ENCODE peak calls at places on chromosomes 16 and 17, in seven cellular contexts. One of them, this sample, is unnamed.

GRCh38 chr17:58153046-58153445 is 4.9 kb downstream of the OR4D1 start:
- DNase-seq in transverse colon: peak; percentile 11
- DNase-seq in stomach: no peak
- DNase-seq in CD4-positive, CD25-positive, alpha-beta regulatory T cell: peak; percentile 68
- DNase-seq in body of pancreas: no peak
- DNase-seq in right cardiac atrium: no peak
- DNase-seq in CD8-positive, alpha-beta memory T cell: peak; percentile 85
- DNase-seq in this sample: no peak

GRCh38 chr17:8885968-8886674 is 18.6 kb upstream of the PIK3R6 start:
- DNase-seq in body of pancreas: no peak
- DNase-seq in stomach: no peak
- DNase-seq in transverse colon: no peak
- DNase-seq in right cardiac atrium: no peak
- DNase-seq in CD4-positive, CD25-positive, alpha-beta regulatory T cell: peak; percentile 33
- DNase-seq in CD8-positive, alpha-beta memory T cell: no peak
- DNase-seq in this sample: no peak

GRCh38 chr17:12789075-12789975 is at the start of gene ARHGAP44:
- DNase-seq in CD8-positive, alpha-beta memory T cell: no peak
- DNase-seq in right cardiac atrium: peak; percentile 77
- DNase-seq in CD4-positive, CD25-positive, alpha-beta regulatory T cell: no peak
- DNase-seq in stomach: peak; percentile 73
- DNase-seq in body of pancreas: peak; percentile 68
- DNase-seq in transverse colon: peak; percentile 73
- DNase-seq in this sample: peak; percentile 83

GRCh38 chr17:13393841-13394710 is 207.7 kb downstream of the HS3ST3A1 start:
- DNase-seq in body of pancreas: no peak
- DNase-seq in right cardiac atrium: no peak
- DNase-seq in stomach: no peak
- DNase-seq in transverse colon: no peak
- DNase-seq in CD8-positive, alpha-beta memory T cell: no peak
- DNase-seq in CD4-positive, CD25-positive, alpha-beta regulatory T cell: no peak
- DNase-seq in this sample: no peak

GRCh38 chr17:67658265-67658664 is 59.5 kb upstream of the NOL11 start:
- DNase-seq in transverse colon: no peak
- DNase-seq in CD8-positive, alpha-beta memory T cell: no peak
- DNase-seq in body of pancreas: no peak
- DNase-seq in right cardiac atrium: no peak
- DNase-seq in CD4-positive, CD25-positive, alpha-beta regulatory T cell: no peak
- DNase-seq in stomach: no peak
- DNase-seq in this sample: no peak

GRCh38 chr17:80290199-80290598 is 29.5 kb downstream of the RNF213 start:
- DNase-seq in transverse colon: no peak
- DNase-seq in CD8-positive, alpha-beta memory T cell: no peak
- DNase-seq in right cardiac atrium: no peak
- DNase-seq in stomach: no peak
- DNase-seq in CD4-positive, CD25-positive, alpha-beta regulatory T cell: no peak
- DNase-seq in body of pancreas: no peak
- DNase-seq in this sample: no peak

GRCh38 chr16:83363521-83363920 is 444.3 kb upstream of the HSBP1 start:
- DNase-seq in right cardiac atrium: no peak
- DNase-seq in stomach: no peak
- DNase-seq in transverse colon: no peak
- DNase-seq in CD4-positive, CD25-positive, alpha-beta regulatory T cell: no peak
- DNase-seq in body of pancreas: no peak
- DNase-seq in CD8-positive, alpha-beta memory T cell: no peak
- DNase-seq in this sample: no peak

GRCh38 chr17:6476834-6477210 is 32.6 kb downstream of the PIMREG start:
- DNase-seq in right cardiac atrium: no peak
- DNase-seq in CD8-positive, alpha-beta memory T cell: no peak
- DNase-seq in stomach: no peak
- DNase-seq in CD4-positive, CD25-positive, alpha-beta regulatory T cell: no peak
- DNase-seq in body of pancreas: no peak
- DNase-seq in transverse colon: no peak
- DNase-seq in this sample: peak; percentile 56

GRCh38 chr17:45784583-45785372 is 658 bp downstream of the CRHR1 start:
- DNase-seq in transverse colon: no peak
- DNase-seq in CD4-positive, CD25-positive, alpha-beta regulatory T cell: peak; percentile 27
- DNase-seq in right cardiac atrium: no peak
- DNase-seq in CD8-positive, alpha-beta memory T cell: peak; percentile 9
- DNase-seq in stomach: peak; percentile 49
- DNase-seq in body of pancreas: peak; percentile 42
- DNase-seq in this sample: peak; percentile 33

GRCh38 chr16:8634991-8635736 is 13.7 kb downstream of the METTL22 start:
- DNase-seq in CD4-positive, CD25-positive, alpha-beta regulatory T cell: no peak
- DNase-seq in right cardiac atrium: no peak
- DNase-seq in stomach: no peak
- DNase-seq in transverse colon: no peak
- DNase-seq in CD8-positive, alpha-beta memory T cell: no peak
- DNase-seq in body of pancreas: no peak
- DNase-seq in this sample: peak; percentile 26

GRCh38 chr16:77611386-77611785 is 110.9 kb upstream of the NUDT7 start:
- DNase-seq in transverse colon: no peak
- DNase-seq in right cardiac atrium: no peak
- DNase-seq in body of pancreas: no peak
- DNase-seq in CD8-positive, alpha-beta memory T cell: no peak
- DNase-seq in CD4-positive, CD25-positive, alpha-beta regulatory T cell: no peak
- DNase-seq in stomach: no peak
- DNase-seq in this sample: no peak

GRCh38 chr16:31242197-31242596 is 17.6 kb upstream of the ITGAM start:
- DNase-seq in stomach: no peak
- DNase-seq in transverse colon: no peak
- DNase-seq in CD4-positive, CD25-positive, alpha-beta regulatory T cell: no peak
- DNase-seq in body of pancreas: no peak
- DNase-seq in right cardiac atrium: no peak
- DNase-seq in CD8-positive, alpha-beta memory T cell: no peak
- DNase-seq in this sample: no peak

GRCh38 chr17:73118876-73119485 is 26.5 kb upstream of the SLC39A11 start:
- DNase-seq in CD4-positive, CD25-positive, alpha-beta regulatory T cell: no peak
- DNase-seq in body of pancreas: peak; percentile 39
- DNase-seq in transverse colon: no peak
- DNase-seq in CD8-positive, alpha-beta memory T cell: no peak
- DNase-seq in stomach: no peak
- DNase-seq in right cardiac atrium: no peak
- DNase-seq in this sample: no peak

GRCh38 chr17:78736526-78737079 is 45.5 kb downstream of the CYTH1 start:
- DNase-seq in CD8-positive, alpha-beta memory T cell: peak; percentile 71
- DNase-seq in stomach: peak; percentile 94
- DNase-seq in body of pancreas: peak; percentile 94
- DNase-seq in transverse colon: peak; percentile 94
- DNase-seq in CD4-positive, CD25-positive, alpha-beta regulatory T cell: peak; percentile 71
- DNase-seq in right cardiac atrium: peak; percentile 79
- DNase-seq in this sample: peak; percentile 51

GRCh38 chr17:296906-297690 is 55.5 kb downstream of the RPH3AL start:
- DNase-seq in transverse colon: no peak
- DNase-seq in body of pancreas: peak; percentile 10
- DNase-seq in right cardiac atrium: peak; percentile 18
- DNase-seq in CD8-positive, alpha-beta memory T cell: no peak
- DNase-seq in stomach: no peak
- DNase-seq in CD4-positive, CD25-positive, alpha-beta regulatory T cell: no peak
- DNase-seq in this sample: no peak

GRCh38 chr17:70905796-70906195 is 736.5 kb downstream of the KCNJ2 start:
- DNase-seq in CD4-positive, CD25-positive, alpha-beta regulatory T cell: no peak
- DNase-seq in body of pancreas: peak; percentile 15
- DNase-seq in transverse colon: no peak
- DNase-seq in CD8-positive, alpha-beta memory T cell: no peak
- DNase-seq in right cardiac atrium: peak; percentile 80
- DNase-seq in stomach: no peak
- DNase-seq in this sample: no peak

GRCh38 chr17:33667052-33667509 is 374.0 kb upstream of the ASIC2 start:
- DNase-seq in right cardiac atrium: no peak
- DNase-seq in body of pancreas: no peak
- DNase-seq in CD4-positive, CD25-positive, alpha-beta regulatory T cell: peak; percentile 5
- DNase-seq in CD8-positive, alpha-beta memory T cell: peak; percentile 2
- DNase-seq in transverse colon: no peak
- DNase-seq in stomach: no peak
- DNase-seq in this sample: no peak

GRCh38 chr17:42017866-42018200 is 594 bp upstream of the DNAJC7 start:
- DNase-seq in body of pancreas: no peak
- DNase-seq in CD8-positive, alpha-beta memory T cell: no peak
- DNase-seq in CD4-positive, CD25-positive, alpha-beta regulatory T cell: no peak
- DNase-seq in right cardiac atrium: no peak
- DNase-seq in stomach: no peak
- DNase-seq in transverse colon: no peak
- DNase-seq in this sample: peak; percentile 36

GRCh38 chr17:37698856-37699255 is 46.0 kb downstream of the HNF1B start:
- DNase-seq in stomach: no peak
- DNase-seq in right cardiac atrium: no peak
- DNase-seq in CD8-positive, alpha-beta memory T cell: no peak
- DNase-seq in body of pancreas: no peak
- DNase-seq in CD4-positive, CD25-positive, alpha-beta regulatory T cell: no peak
- DNase-seq in transverse colon: no peak
- DNase-seq in this sample: no peak
- H3K4me1 ChIP-seq in stomach: no peaks in the 10 kb centered on the region
- H3K4me1 ChIP-seq in right cardiac atrium: peaks cover 2% of the 10 kb centered on the region
- H3K4me1 ChIP-seq in CD8-positive, alpha-beta memory T cell: no peaks in the 10 kb centered on the region
- H3K4me1 ChIP-seq in body of pancreas: peaks cover 34% of the 10 kb centered on the region
- H3K4me1 ChIP-seq in CD4-positive, CD25-positive, alpha-beta regulatory T cell: no peaks in the 10 kb centered on the region
- H3K4me1 ChIP-seq in transverse colon: peaks cover 11% of the 10 kb centered on the region
- H3K4me1 ChIP-seq in this sample: no peaks in the 10 kb centered on the region

GRCh38 chr17:37133131-37133530 is 184.4 kb downstream of the AATF start:
- DNase-seq in body of pancreas: no peak
- DNase-seq in CD8-positive, alpha-beta memory T cell: no peak
- DNase-seq in CD4-positive, CD25-positive, alpha-beta regulatory T cell: no peak
- DNase-seq in right cardiac atrium: no peak
- DNase-seq in stomach: no peak
- DNase-seq in transverse colon: no peak
- DNase-seq in this sample: no peak
- H3K4me1 ChIP-seq in body of pancreas: no peaks in the 10 kb centered on the region
- H3K4me1 ChIP-seq in CD8-positive, alpha-beta memory T cell: no peaks in the 10 kb centered on the region
- H3K4me1 ChIP-seq in CD4-positive, CD25-positive, alpha-beta regulatory T cell: no peaks in the 10 kb centered on the region
- H3K4me1 ChIP-seq in right cardiac atrium: no peaks in the 10 kb centered on the region
- H3K4me1 ChIP-seq in stomach: no peaks in the 10 kb centered on the region
- H3K4me1 ChIP-seq in transverse colon: peaks cover 22% of the 10 kb centered on the region
- H3K4me1 ChIP-seq in this sample: peaks cover 3% of the 10 kb centered on the region

GRCh38 chr17:65966311-65966710 is 225.6 kb downstream of the CEP112 start:
- DNase-seq in right cardiac atrium: no peak
- DNase-seq in transverse colon: no peak
- DNase-seq in CD8-positive, alpha-beta memory T cell: no peak
- DNase-seq in body of pancreas: no peak
- DNase-seq in CD4-positive, CD25-positive, alpha-beta regulatory T cell: no peak
- DNase-seq in stomach: no peak
- DNase-seq in this sample: no peak
- H3K4me1 ChIP-seq in right cardiac atrium: no peaks in the 10 kb centered on the region
- H3K4me1 ChIP-seq in transverse colon: no peaks in the 10 kb centered on the region
- H3K4me1 ChIP-seq in CD8-positive, alpha-beta memory T cell: no peaks in the 10 kb centered on the region
- H3K4me1 ChIP-seq in body of pancreas: no peaks in the 10 kb centered on the region
- H3K4me1 ChIP-seq in CD4-positive, CD25-positive, alpha-beta regulatory T cell: no peaks in the 10 kb centered on the region
- H3K4me1 ChIP-seq in stomach: no peaks in the 10 kb centered on the region
- H3K4me1 ChIP-seq in this sample: no peaks in the 10 kb centered on the region

GRCh38 chr16:12626411-12626810 is 177.3 kb downstream of the CPPED1 start:
- DNase-seq in transverse colon: no peak
- DNase-seq in stomach: no peak
- DNase-seq in body of pancreas: no peak
- DNase-seq in CD8-positive, alpha-beta memory T cell: no peak
- DNase-seq in CD4-positive, CD25-positive, alpha-beta regulatory T cell: no peak
- DNase-seq in right cardiac atrium: no peak
- DNase-seq in this sample: no peak

GRCh38 chr16:12625716-12626115 is 178.0 kb downstream of the CPPED1 start:
- DNase-seq in body of pancreas: no peak
- DNase-seq in CD4-positive, CD25-positive, alpha-beta regulatory T cell: no peak
- DNase-seq in transverse colon: no peak
- DNase-seq in stomach: no peak
- DNase-seq in CD8-positive, alpha-beta memory T cell: no peak
- DNase-seq in right cardiac atrium: no peak
- DNase-seq in this sample: no peak

GRCh38 chr16:12628526-12628925 is 175.2 kb downstream of the CPPED1 start:
- DNase-seq in transverse colon: no peak
- DNase-seq in body of pancreas: no peak
- DNase-seq in right cardiac atrium: no peak
- DNase-seq in CD4-positive, CD25-positive, alpha-beta regulatory T cell: no peak
- DNase-seq in CD8-positive, alpha-beta memory T cell: no peak
- DNase-seq in stomach: no peak
- DNase-seq in this sample: no peak

GRCh38 chr16:12627394-12627793 is 176.3 kb downstream of the CPPED1 start:
- DNase-seq in right cardiac atrium: no peak
- DNase-seq in stomach: no peak
- DNase-seq in CD8-positive, alpha-beta memory T cell: no peak
- DNase-seq in CD4-positive, CD25-positive, alpha-beta regulatory T cell: no peak
- DNase-seq in body of pancreas: no peak
- DNase-seq in transverse colon: no peak
- DNase-seq in this sample: no peak

GRCh38 chr16:12629271-12629670 is 174.4 kb downstream of the CPPED1 start:
- DNase-seq in stomach: no peak
- DNase-seq in right cardiac atrium: no peak
- DNase-seq in CD4-positive, CD25-positive, alpha-beta regulatory T cell: no peak
- DNase-seq in transverse colon: no peak
- DNase-seq in CD8-positive, alpha-beta memory T cell: no peak
- DNase-seq in body of pancreas: no peak
- DNase-seq in this sample: no peak
- H3K4me1 ChIP-seq in stomach: no peaks in the 10 kb centered on the region
- H3K4me1 ChIP-seq in right cardiac atrium: no peaks in the 10 kb centered on the region
- H3K4me1 ChIP-seq in CD4-positive, CD25-positive, alpha-beta regulatory T cell: no peaks in the 10 kb centered on the region
- H3K4me1 ChIP-seq in transverse colon: no peaks in the 10 kb centered on the region
- H3K4me1 ChIP-seq in CD8-positive, alpha-beta memory T cell: no peaks in the 10 kb centered on the region
- H3K4me1 ChIP-seq in body of pancreas: no peaks in the 10 kb centered on the region
- H3K4me1 ChIP-seq in this sample: no peaks in the 10 kb centered on the region

DNA sequence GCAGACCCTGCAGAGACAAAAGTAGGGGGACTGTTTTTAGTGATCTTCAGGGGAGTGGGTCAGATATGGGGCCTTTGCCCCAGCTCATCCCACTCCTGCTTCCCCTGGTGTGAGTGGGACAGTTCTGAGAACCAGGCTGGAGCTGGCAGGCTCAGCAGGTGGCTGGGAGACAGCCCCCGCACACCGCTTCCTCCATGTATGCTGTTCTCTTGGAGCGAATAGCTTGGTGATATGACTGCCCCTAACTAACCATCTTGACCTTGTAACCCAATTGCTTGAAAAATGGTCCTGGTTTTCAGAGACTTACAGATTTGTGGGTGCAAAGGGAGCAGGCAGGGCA is 61.5 kb downstream of the PRMT7 start:
- DNase-seq in CD4-positive, CD25-positive, alpha-beta regulatory T cell: no peak
- DNase-seq in right cardiac atrium: no peak
- DNase-seq in body of pancreas: no peak
- DNase-seq in CD8-positive, alpha-beta memory T cell: no peak
- DNase-seq in stomach: no peak
- DNase-seq in transverse colon: no peak
- DNase-seq in this sample: no peak
- H3K4me1 ChIP-seq in CD4-positive, CD25-positive, alpha-beta regulatory T cell: peaks cover 40% of the 10 kb centered on the region
- H3K4me1 ChIP-seq in right cardiac atrium: no peaks in the 10 kb centered on the region
- H3K4me1 ChIP-seq in body of pancreas: peaks cover 5% of the 10 kb centered on the region
- H3K4me1 ChIP-seq in CD8-positive, alpha-beta memory T cell: peaks cover 39% of the 10 kb centered on the region
- H3K4me1 ChIP-seq in stomach: no peaks in the 10 kb centered on the region
- H3K4me1 ChIP-seq in transverse colon: no peaks in the 10 kb centered on the region
- H3K4me1 ChIP-seq in this sample: peaks cover 3% of the 10 kb centered on the region

DNA sequence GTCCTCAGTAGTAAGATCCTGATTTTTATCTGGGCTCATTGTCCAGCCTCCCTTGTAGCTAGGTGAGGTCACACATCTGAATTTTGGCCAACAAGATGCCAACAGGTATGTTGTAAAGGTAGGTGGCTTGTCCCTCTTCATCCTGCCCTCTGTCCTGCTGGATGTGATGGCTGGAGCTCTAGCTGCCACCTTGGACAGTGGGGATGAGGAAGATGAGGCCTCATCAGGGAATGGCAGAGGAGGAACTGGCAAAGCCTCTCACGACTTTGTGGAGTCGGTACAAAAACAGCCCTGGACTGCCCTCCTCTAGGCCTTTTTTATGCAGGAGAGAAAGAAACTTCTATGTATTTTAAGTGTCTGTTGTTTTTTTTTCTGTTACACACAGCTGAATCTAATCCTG is 2.4 kb upstream of the MFAP4 start:
- DNase-seq in CD8-positive, alpha-beta memory T cell: no peak
- DNase-seq in right cardiac atrium: no peak
- DNase-seq in transverse colon: peak; percentile 4
- DNase-seq in CD4-positive, CD25-positive, alpha-beta regulatory T cell: no peak
- DNase-seq in body of pancreas: peak; percentile 4
- DNase-seq in stomach: no peak
- DNase-seq in this sample: no peak
- H3K4me1 ChIP-seq in CD8-positive, alpha-beta memory T cell: no peaks in the 10 kb centered on the region
- H3K4me1 ChIP-seq in right cardiac atrium: peaks cover 15% of the 10 kb centered on the region
- H3K4me1 ChIP-seq in transverse colon: peaks cover 51% of the 10 kb centered on the region
- H3K4me1 ChIP-seq in CD4-positive, CD25-positive, alpha-beta regulatory T cell: no peaks in the 10 kb centered on the region
- H3K4me1 ChIP-seq in body of pancreas: no peaks in the 10 kb centered on the region
- H3K4me1 ChIP-seq in stomach: peaks cover 70% of the 10 kb centered on the region
- H3K4me1 ChIP-seq in this sample: peaks cover 60% of the 10 kb centered on the region

This sample was measured in testis.